ENCODE peak calls at places on chromosome 5, in eight cellular contexts. G, Z, L, R, M, W, I and V are unnamed samples.

GRCh38 chr5:96968074-96968473 is 32.2 kb downstream of the LNPEP start:
- DNase-seq in G (peak), Z (no peak), L (no peak), R (peak), M (peak), W (no peak), I (no peak), V (no peak)

GRCh38 chr5:143393516-143393915 is 10.0 kb downstream of the NR3C1 start:
- DNase-seq in G (no peak), Z (no peak), L (no peak), R (no peak), M (no peak), W (no peak), I (no peak), V (no peak)

GRCh38 chr5:90767710-90768109 is 209.1 kb downstream of the ADGRV1 start:
- DNase-seq in G (peak), Z (no peak), L (no peak), R (no peak), M (no peak), W (no peak), I (no peak), V (no peak)

GRCh38 chr5:63401434-63402046 is 560.7 kb downstream of the HTR1A start:
- DNase-seq in G (peak), Z (no peak), L (peak), R (peak), M (peak), W (no peak), I (peak), V (no peak)

GRCh38 chr5:40605295-40605958 is 74.3 kb upstream of the PTGER4 start:
- DNase-seq in G (peak), Z (no peak), L (no peak), R (no peak), M (no peak), W (no peak), I (no peak), V (no peak)

GRCh38 chr5:35876922-35877321 is 20.2 kb downstream of the IL7R start:
- DNase-seq in G (peak), Z (no peak), L (no peak), R (peak), M (peak), W (no peak), I (no peak), V (no peak)

GRCh38 chr5:173472784-173473278 is 143.6 kb downstream of the BOD1 start:
- DNase-seq in G (no peak), Z (no peak), L (no peak), R (peak), M (no peak), W (no peak), I (no peak), V (no peak)

GRCh38 chr5:141513021-141513626 is 24.2 kb downstream of the PCDHGC5 start:
- DNase-seq in G (peak), Z (peak), L (peak), R (peak), M (no peak), W (no peak), I (peak), V (no peak)

GRCh38 chr5:43515678-43516048 is 715 bp upstream of the C5orf34 start:
- DNase-seq in G (no peak), Z (no peak), L (no peak), R (no peak), M (peak), W (no peak), I (no peak), V (no peak)

GRCh38 chr5:87300176-87300575 is 32.5 kb downstream of the RASA1 start:
- DNase-seq in G (no peak), Z (no peak), L (no peak), R (no peak), M (no peak), W (no peak), I (no peak), V (no peak)

GRCh38 chr5:178230879-178231735 is 1.5 kb downstream of the PHYKPL start:
- DNase-seq in G (no peak), Z (peak), L (no peak), R (peak), M (peak), W (no peak), I (no peak), V (no peak)

GRCh38 chr5:78930742-78931141 is 54.4 kb downstream of the ARSB start:
- DNase-seq in G (no peak), Z (no peak), L (no peak), R (no peak), M (no peak), W (peak), I (peak), V (no peak)

GRCh38 chr5:6716634-6717149 is 3.5 kb downstream of the TENT4A start:
- DNase-seq in G (no peak), Z (no peak), L (no peak), R (no peak), M (no peak), W (no peak), I (no peak), V (no peak)

GRCh38 chr5:156824800-156825199 is 25.3 kb upstream of the PPP1R2B start:
- DNase-seq in G (peak), Z (no peak), L (peak), R (peak), M (peak), W (peak), I (peak), V (peak)

GRCh38 chr5:157562111-157562581 is 13.4 kb downstream of the ADAM19 start:
- DNase-seq in G (no peak), Z (no peak), L (peak), R (no peak), M (no peak), W (no peak), I (no peak), V (peak)

GRCh38 chr5:50710838-50711237 is 44.4 kb downstream of the PARP8 start:
- DNase-seq in G (no peak), Z (no peak), L (no peak), R (no peak), M (no peak), W (no peak), I (no peak), V (no peak)

GRCh38 chr5:154698681-154699275 is 56.4 kb upstream of the LARP1 start:
- DNase-seq in G (no peak), Z (no peak), L (no peak), R (no peak), M (no peak), W (no peak), I (no peak), V (no peak)

GRCh38 chr5:160133071-160133917 is 14.0 kb upstream of the PWWP2A start:
- DNase-seq in G (no peak), Z (no peak), L (peak), R (no peak), M (peak), W (no peak), I (peak), V (no peak)

GRCh38 chr5:96353220-96353619 is 79.8 kb downstream of the PCSK1 start:
- DNase-seq in G (no peak), Z (no peak), L (no peak), R (no peak), M (no peak), W (no peak), I (no peak), V (no peak)

GRCh38 chr5:72231989-72232703 is 87.9 kb downstream of the MRPS27 start:
- DNase-seq in G (peak), Z (no peak), L (no peak), R (no peak), M (no peak), W (no peak), I (no peak), V (no peak)

GRCh38 chr5:116320486-116320885 is 235.7 kb downstream of the COMMD10 start:
- DNase-seq in G (no peak), Z (no peak), L (no peak), R (no peak), M (no peak), W (peak), I (no peak), V (no peak)

GRCh38 chr5:87383216-87383615 is 29.5 kb downstream of the CCNH start:
- DNase-seq in G (no peak), Z (no peak), L (no peak), R (peak), M (no peak), W (no peak), I (no peak), V (no peak)

GRCh38 chr5:125489146-125489545 is 742.7 kb upstream of the ZNF608 start:
- DNase-seq in G (no peak), Z (no peak), L (no peak), R (no peak), M (no peak), W (no peak), I (no peak), V (no peak)

GRCh38 chr5:22591461-22591860 is 261.7 kb downstream of the CDH12 start:
- DNase-seq in G (no peak), Z (no peak), L (no peak), R (no peak), M (no peak), W (no peak), I (no peak), V (no peak)

GRCh38 chr5:2410451-2410850 is 341.0 kb downstream of the IRX2 start:
- DNase-seq in G (no peak), Z (no peak), L (no peak), R (no peak), M (no peak), W (no peak), I (no peak), V (no peak)

GRCh38 chr5:98106116-98107088 is 667.1 kb upstream of the RGMB start:
- DNase-seq in G (no peak), Z (no peak), L (no peak), R (no peak), M (no peak), W (peak), I (no peak), V (peak)

GRCh38 chr5:79878721-79879336 is 112.2 kb downstream of the MTX3 start:
- DNase-seq in G (no peak), Z (no peak), L (peak), R (no peak), M (no peak), W (no peak), I (peak), V (no peak)

GRCh38 chr5:1009359-1010180 is 968 bp downstream of the NKD2 start:
- DNase-seq in G (no peak), Z (peak), L (no peak), R (no peak), M (no peak), W (no peak), I (peak), V (no peak)

GRCh38 chr5:13957032-13957645 is 12.7 kb upstream of the DNAH5 start:
- DNase-seq in G (peak), Z (no peak), L (peak), R (peak), M (peak), W (no peak), I (peak), V (peak)

GRCh38 chr5:7565559-7565958 is 169.6 kb downstream of the ADCY2 start:
- DNase-seq in G (no peak), Z (no peak), L (no peak), R (no peak), M (no peak), W (no peak), I (no peak), V (no peak)

GRCh38 chr5:150112211-150113046 is 26.1 kb upstream of the CSF1R start:
- DNase-seq in G (peak), Z (no peak), L (no peak), R (peak), M (peak), W (peak), I (peak), V (peak)

GRCh38 chr5:88390007-88390385 is 121.4 kb upstream of the TMEM161B start:
- DNase-seq in G (no peak), Z (no peak), L (no peak), R (no peak), M (no peak), W (no peak), I (no peak), V (no peak)

GRCh38 chr5:26003966-26004365 is 1034.4 kb downstream of the CDH9 start:
- DNase-seq in G (no peak), Z (no peak), L (no peak), R (no peak), M (no peak), W (no peak), I (no peak), V (no peak)

GRCh38 chr5:86030753-86031152 is 587.0 kb upstream of the COX7C start:
- DNase-seq in G (no peak), Z (no peak), L (no peak), R (no peak), M (no peak), W (no peak), I (no peak), V (no peak)

GRCh38 chr5:10831416-10831815 is 70.4 kb upstream of the DAP start:
- DNase-seq in G (peak), Z (no peak), L (no peak), R (peak), M (peak), W (peak), I (no peak), V (peak)

GRCh38 chr5:160167623-160168165 is 48.4 kb upstream of the PWWP2A start:
- DNase-seq in G (peak), Z (no peak), L (no peak), R (no peak), M (no peak), W (no peak), I (no peak), V (no peak)

DNA sequence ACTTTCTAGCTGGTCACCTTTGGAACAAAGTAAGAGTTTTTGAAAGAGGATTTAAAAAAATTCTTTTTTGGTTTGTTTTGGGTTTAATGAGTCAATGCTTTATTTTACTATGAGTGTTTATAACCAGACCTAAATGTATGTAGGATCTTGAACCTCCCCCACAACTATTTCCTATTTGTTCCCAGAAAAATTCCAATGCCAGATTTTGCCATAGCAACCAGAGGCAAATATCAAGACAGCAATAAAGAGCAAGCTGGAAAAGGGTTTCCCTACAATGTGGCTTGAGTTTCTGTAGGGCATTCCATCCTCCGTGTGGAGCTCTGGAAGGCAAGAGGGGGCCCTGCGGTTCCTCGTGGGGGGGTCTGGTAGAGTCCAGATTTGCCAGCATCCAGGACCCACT is 27.8 kb upstream of the GDNF start:
- DNase-seq in G (no peak), Z (no peak), L (peak), R (peak), M (no peak), W (peak), I (no peak), V (no peak)
- TF ChIP-seq CTCF in G (no peak), Z (no peak), L (no peak), R (no peak), M (no peak), W (peak), I (no peak), V (no peak)

DNA sequence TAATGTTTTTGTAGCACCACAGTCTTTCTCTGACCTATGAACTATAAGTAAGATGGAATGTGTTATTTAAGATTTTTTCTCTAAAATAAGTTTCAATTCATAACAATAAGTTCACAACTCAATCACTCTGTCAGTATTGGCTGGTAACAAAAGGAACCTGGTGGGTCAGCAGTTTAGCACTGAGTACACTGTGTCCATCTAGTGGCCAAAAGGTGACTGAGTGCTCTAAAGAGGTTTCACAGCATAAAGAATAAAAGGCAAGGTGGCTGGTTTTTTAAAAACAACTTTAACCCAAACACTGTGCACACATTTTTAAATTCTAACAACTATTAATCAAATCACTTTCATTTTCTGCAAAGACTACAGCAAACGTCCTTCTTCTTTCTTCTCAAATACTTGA is 443.3 kb downstream of the PDE4D start:
- DNase-seq in G (no peak), Z (no peak), L (peak), R (no peak), M (no peak), W (no peak), I (no peak), V (no peak)
- TF ChIP-seq CTCF in G (no peak), Z (no peak), L (peak), R (peak), M (no peak), W (no peak), I (peak), V (peak)

GRCh38 chr5:179274321-179275315 is 70.6 kb downstream of the ADAMTS2 start:
- DNase-seq in G (no peak), Z (peak), L (no peak), R (no peak), M (no peak), W (no peak), I (no peak), V (no peak)
- TF ChIP-seq CTCF in G (no peak), Z (peak), L (peak), R (peak), M (no peak), W (peak), I (peak), V (peak)

GRCh38 chr5:169826618-169827017 is 153.7 kb downstream of the INSYN2B start:
- DNase-seq in G (peak), Z (no peak), L (peak), R (no peak), M (no peak), W (no peak), I (no peak), V (no peak)
- TF ChIP-seq CTCF in G (peak), Z (no peak), L (peak), R (peak), M (peak), W (no peak), I (peak), V (peak)